ENCODE peak calls at places on chromosomes 16 and 17, in seven cellular contexts. G is choroid plexus epithelial cell, J is AG10803, Z is transverse colon, P is MM.1S, M is cardiac fibroblast, E is heart right ventricle. K is an unnamed sample.

GRCh38 chr16:88770459-88771293 is 14.3 kb downstream of the PIEZO1 start:
- DNase-seq in G (peak; percentile 96), J (no peak), Z (peak; percentile 75), P (no peak), M (peak; percentile 66), E (peak; percentile 74), K (no peak)

GRCh38 chr16:22664132-22664531 is 149.8 kb upstream of the HS3ST2 start:
- DNase-seq in G (no peak), J (no peak), Z (no peak), P (no peak), M (no peak), E (no peak), K (no peak)

GRCh38 chr16:22239131-22239805 is 33.2 kb downstream of the EEF2K start:
- DNase-seq in G (no peak), J (no peak), Z (no peak), P (no peak), M (no peak), E (no peak), K (no peak)

GRCh38 chr16:14111713-14112538 is 40.8 kb downstream of the MRTFB start:
- DNase-seq in G (peak; percentile 47), J (peak; percentile 11), Z (peak; percentile 71), P (no peak), M (peak; percentile 39), E (peak; percentile 33), K (peak; percentile 64)

GRCh38 chr17:33475594-33475993 is 182.5 kb upstream of the ASIC2 start:
- DNase-seq in G (no peak), J (no peak), Z (no peak), P (no peak), M (no peak), E (no peak), K (no peak)

GRCh38 chr16:2827831-2828520 is 2.1 kb upstream of the ZG16B start:
- DNase-seq in G (no peak), J (no peak), Z (no peak), P (no peak), M (no peak), E (no peak), K (no peak)

GRCh38 chr16:84625556-84625955 is 7.7 kb upstream of the COTL1 start:
- DNase-seq in G (no peak), J (no peak), Z (no peak), P (no peak), M (no peak), E (no peak), K (no peak)

GRCh38 chr17:7241047-7241733 is 1.1 kb downstream of the GABARAP start:
- DNase-seq in G (no peak), J (peak; percentile 36), Z (no peak), P (peak; percentile 31), M (no peak), E (no peak), K (no peak)

GRCh38 chr16:2910441-2910840 is 1.3 kb upstream of the FLYWCH1 start:
- DNase-seq in G (peak; percentile 33), J (peak; percentile 50), Z (no peak), P (no peak), M (peak; percentile 17), E (no peak), K (peak; percentile 48)

GRCh38 chr17:40458001-40458791 is 14.9 kb downstream of the IGFBP4 start:
- DNase-seq in G (peak; percentile 79), J (peak; percentile 95), Z (no peak), P (no peak), M (peak; percentile 92), E (peak; percentile 62), K (peak; percentile 97)

GRCh38 chr17:55458977-55459376 is 37.3 kb upstream of the MMD start:
- DNase-seq in G (peak; percentile 65), J (peak; percentile 56), Z (no peak), P (no peak), M (peak; percentile 31), E (no peak), K (peak; percentile 77)

GRCh38 chr16:64982581-64982980 is 139.3 kb downstream of the CDH11 start:
- DNase-seq in G (peak; percentile 77), J (peak; percentile 80), Z (no peak), P (no peak), M (no peak), E (no peak), K (no peak)

GRCh38 chr16:31129568-31130335 is 5.8 kb downstream of the PRSS8 start:
- DNase-seq in G (no peak), J (no peak), Z (peak; percentile 48), P (no peak), M (peak; percentile 35), E (peak; percentile 52), K (no peak)

GRCh38 chr17:32523827-32524552 is 37.2 kb downstream of the CDK5R1 start:
- DNase-seq in G (no peak), J (no peak), Z (no peak), P (peak; percentile 65), M (no peak), E (no peak), K (no peak)

GRCh38 chr17:29292992-29293889 is 707 bp downstream of the NUFIP2 start:
- DNase-seq in G (peak; percentile 63), J (peak; percentile 44), Z (peak; percentile 67), P (peak; percentile 44), M (peak; percentile 58), E (peak; percentile 70), K (peak; percentile 78)

GRCh38 chr17:79850571-79851460 is 11.6 kb upstream of the CBX4 start:
- DNase-seq in G (peak; percentile 54), J (peak; percentile 72), Z (no peak), P (no peak), M (no peak), E (no peak), K (peak; percentile 73)

GRCh38 chr16:52569296-52569695 is 22.4 kb upstream of the TOX3 start:
- DNase-seq in G (no peak), J (no peak), Z (no peak), P (no peak), M (no peak), E (no peak), K (no peak)

GRCh38 chr16:10922328-10923145 is 19.7 kb downstream of the DEXI start:
- DNase-seq in G (no peak), J (peak; percentile 64), Z (no peak), P (no peak), M (peak; percentile 54), E (peak; percentile 83), K (peak; percentile 87)
- TF ChIP-seq CTCF in G (no peak), J (no peak), Z (no peak), P (no peak), M (no peak), E (no peak), K (no peak)

DNA sequence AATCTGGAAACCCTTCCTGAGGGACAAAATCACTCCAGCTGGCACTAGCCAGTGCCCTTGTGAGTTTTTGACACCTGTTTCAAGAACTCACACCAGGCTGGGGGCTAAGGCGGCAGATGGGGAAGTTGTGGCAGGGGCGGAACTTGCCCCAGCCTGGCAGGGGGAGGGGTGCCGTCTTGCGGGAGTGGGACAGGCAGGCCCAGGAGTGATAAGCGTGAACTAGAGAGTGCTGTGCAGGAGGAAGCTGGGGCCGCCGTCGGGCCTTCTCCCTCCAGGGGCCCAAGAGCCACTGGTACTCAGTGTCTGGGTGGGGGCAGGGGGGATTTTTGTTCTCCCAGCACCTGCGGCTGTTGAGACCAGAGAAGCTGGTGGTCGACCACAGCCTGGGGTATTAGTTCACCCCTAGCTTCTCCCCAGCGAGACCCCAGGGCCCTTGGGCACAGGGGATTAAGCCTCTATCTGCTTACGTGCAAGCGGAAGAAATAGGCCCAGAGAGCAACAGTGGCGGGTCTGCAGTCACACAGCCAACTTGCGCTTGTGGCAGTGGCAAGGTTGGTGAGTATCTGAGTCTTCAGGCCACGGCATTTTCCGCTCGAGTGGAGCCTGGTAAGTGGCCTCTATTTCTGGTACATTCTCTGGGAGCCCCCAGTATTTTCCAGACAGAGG is 40.1 kb upstream of the PLCG2 start:
- DNase-seq in G (no peak), J (no peak), Z (peak; percentile 71), P (no peak), M (no peak), E (peak; percentile 54), K (no peak)
- H3K4me3 ChIP-seq in G (no peak overlapping the region), J (no peak overlapping the region), Z (no peak overlapping the region), P (no peak overlapping the region), M (no peak overlapping the region), E (peak overlapping the region; percentile 27), K (no peak overlapping the region)

GRCh38 chr17:61307905-61308886 is 91.4 kb upstream of the TBX2 start:
- DNase-seq in G (peak; percentile 98), J (peak; percentile 98), Z (no peak), P (no peak), M (peak; percentile 93), E (no peak), K (peak; percentile 98)
- TF ChIP-seq CTCF in G (peak; percentile 30), J (peak; percentile 31), Z (peak; percentile 6), P (no peak), M (no peak), E (no peak), K (peak; percentile 4)

DNA sequence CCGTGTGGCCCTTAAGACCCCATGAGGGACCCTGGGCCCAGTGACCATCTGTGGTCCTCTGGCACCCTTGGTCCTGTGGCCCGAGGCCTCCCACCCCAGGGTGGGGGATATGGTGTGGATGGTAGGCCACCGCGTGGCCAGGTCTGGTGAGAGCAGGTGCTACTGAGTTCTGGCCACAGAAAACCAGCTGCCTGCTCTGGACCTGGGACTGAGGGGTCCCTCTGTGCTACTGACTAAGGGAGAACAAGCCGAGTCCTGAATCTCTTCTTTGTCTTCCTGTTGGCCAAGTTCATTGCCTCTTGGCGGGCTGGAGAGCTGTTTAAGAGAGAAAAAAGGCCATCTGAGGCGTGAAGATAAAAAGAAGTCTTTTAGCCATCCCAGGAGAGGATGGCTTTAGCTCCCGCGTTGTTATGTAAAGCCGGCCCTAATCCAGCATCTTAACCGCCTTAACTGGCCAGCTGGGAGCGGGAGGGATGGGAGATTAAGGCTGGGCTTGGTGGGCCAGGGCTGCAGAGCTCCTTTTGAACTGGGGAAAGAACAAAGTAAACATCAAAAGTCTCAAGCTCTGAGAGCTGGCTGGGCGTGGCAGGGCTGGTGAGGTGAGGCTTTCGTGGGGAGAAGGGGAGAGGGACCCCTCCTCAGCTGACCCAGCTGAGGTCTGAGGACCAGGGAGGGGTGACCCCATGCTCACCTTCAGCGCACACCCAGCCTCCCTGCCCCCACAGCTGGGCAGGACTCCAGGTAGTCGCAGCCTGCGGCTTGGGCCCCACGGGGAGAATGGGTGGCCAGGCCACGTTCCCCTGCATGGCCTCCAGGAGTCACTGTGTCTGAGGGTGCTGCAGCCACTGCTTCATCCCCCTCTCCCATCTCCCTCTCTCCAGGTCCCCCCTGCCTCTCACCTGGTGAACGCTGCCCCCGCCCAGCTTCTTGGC is 62.4 kb downstream of the NKD1 start:
- DNase-seq in G (no peak), J (no peak), Z (no peak), P (no peak), M (no peak), E (no peak), K (no peak)
- H3K4me3 ChIP-seq in G (no peak overlapping the region), J (no peak overlapping the region), Z (no peak overlapping the region), P (no peak overlapping the region), M (no peak overlapping the region), E (no peak overlapping the region), K (no peak overlapping the region)

DNA sequence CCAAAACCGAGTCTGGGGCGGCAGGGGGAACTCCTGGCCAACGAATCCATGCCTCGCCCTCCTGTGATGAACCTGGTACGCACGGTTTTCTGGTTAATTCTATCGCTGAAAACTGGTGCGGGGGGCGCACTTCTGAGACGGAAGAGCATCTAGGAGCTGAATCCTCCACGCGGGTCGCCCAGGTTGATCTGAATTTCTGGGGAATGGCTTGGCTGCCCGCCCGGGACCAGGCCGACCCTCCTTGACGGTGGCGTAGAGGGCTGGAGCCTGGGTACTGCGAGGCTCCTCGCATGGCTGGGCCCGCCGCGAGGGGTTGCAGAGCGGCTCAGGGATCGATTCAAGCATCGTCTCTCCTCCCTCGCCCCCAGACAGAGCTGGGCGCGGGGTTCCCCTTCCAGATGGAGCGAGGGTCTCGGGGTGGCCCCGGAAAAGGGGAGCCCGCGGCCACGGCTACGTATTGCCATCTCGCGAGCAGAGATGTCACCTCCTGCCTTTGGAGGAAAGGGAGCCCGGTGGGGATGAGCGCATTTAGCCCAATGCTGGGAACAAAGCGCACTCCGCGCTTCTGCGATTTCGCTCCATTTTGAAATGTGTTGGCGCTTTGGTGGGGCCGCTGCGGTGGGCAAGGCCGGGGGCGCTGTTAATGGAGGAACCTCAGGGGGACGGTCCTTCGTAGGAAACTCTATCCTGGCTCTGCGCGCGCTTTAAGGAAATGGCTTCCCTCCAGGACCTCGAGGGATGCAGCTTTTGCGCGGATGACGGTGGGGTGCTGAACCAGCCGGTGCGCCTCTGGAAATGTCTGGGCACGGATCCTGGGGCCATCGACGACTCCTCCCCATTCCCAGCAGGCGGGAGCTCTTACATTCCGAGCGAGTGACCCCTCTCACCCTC is 2.7 kb downstream of the MAPT start:
- DNase-seq in G (no peak), J (no peak), Z (no peak), P (no peak), M (no peak), E (no peak), K (no peak)
- TF ChIP-seq CTCF in G (no peak), J (no peak), Z (no peak), P (no peak), M (no peak), E (no peak), K (no peak)